ENCODE peak calls at places on chromosomes 1 and 21, in five cellular contexts. S is bronchial epithelial cell; A is pulmonary artery endothelial cell; V is neural crest cell; M is activated CD4-positive, alpha-beta T cell treated with anti-CD3 and anti-CD28 coated beads, Interleukin-2, amount 50 U/mL, for 1 hour. J is an unnamed sample.

GRCh38 chr1:19311503-19311930 is 427 bp downstream of the AKR7A2 start:
- DNase-seq in V (no peak), S (no peak), M (no peak), A (no peak), J (no peak)

GRCh38 chr1:42736152-42736551 is 3.9 kb downstream of the CLDN19 start:
- DNase-seq in M (no peak), S (peak; percentile 51), V (no peak), A (no peak), J (no peak)

GRCh38 chr1:84246228-84246627 is 55.3 kb upstream of the SAMD13 start:
- DNase-seq in S (no peak), V (no peak), M (no peak), A (no peak), J (no peak)

GRCh38 chr1:64677471-64677870 is 67.4 kb upstream of the RAVER2 start:
- DNase-seq in A (no peak), S (no peak), M (no peak), V (no peak), J (no peak)

GRCh38 chr1:11680270-11681070 is 478 bp downstream of the MAD2L2 start:
- DNase-seq in V (no peak), A (no peak), M (no peak), S (no peak), J (no peak)

GRCh38 chr1:42479621-42480020 is 16.5 kb downstream of the CCDC30 start:
- DNase-seq in M (no peak), S (peak; percentile 36), A (no peak), V (no peak), J (no peak)

GRCh38 chr1:14851775-14852174 is 253.3 kb downstream of the KAZN start:
- DNase-seq in A (no peak), V (no peak), S (no peak), M (no peak), J (no peak)

GRCh38 chr1:145999321-146000024 is 3.1 kb upstream of the TXNIP start:
- DNase-seq in A (no peak), S (no peak), V (no peak), M (peak; percentile 35), J (peak; percentile 54)

GRCh38 chr1:1300352-1300739 is 7.4 kb downstream of the ACAP3 start:
- DNase-seq in V (no peak), S (no peak), A (no peak), M (no peak), J (no peak)

GRCh38 chr1:247111636-247112478 is 7.7 kb upstream of the ZNF669 start:
- DNase-seq in M (no peak), A (no peak), S (no peak), V (peak; percentile 50), J (no peak)

GRCh38 chr1:184574588-184574987 is 180.1 kb downstream of the EDEM3 start:
- DNase-seq in V (no peak), M (no peak), A (no peak), S (no peak), J (no peak)

GRCh38 chr1:116334868-116335649 is 38.0 kb upstream of the ATP1A1 start:
- DNase-seq in M (no peak), V (no peak), S (no peak), A (no peak), J (no peak)

GRCh38 chr1:18414321-18414720 is 66.4 kb upstream of the KLHDC7A start:
- DNase-seq in V (no peak), S (no peak), M (no peak), A (no peak), J (no peak)

GRCh38 chr1:60228253-60228594 is 154.7 kb upstream of the C1orf87 start:
- DNase-seq in V (no peak), S (no peak), A (no peak), M (no peak), J (no peak)

GRCh38 chr1:10540277-10541005 is 65.7 kb downstream of the PEX14 start:
- DNase-seq in M (no peak), S (no peak), A (no peak), V (no peak), J (no peak)

GRCh38 chr1:47690341-47691244 is 252.7 kb downstream of the FOXD2 start:
- DNase-seq in M (no peak), S (no peak), V (no peak), A (no peak), J (no peak)

GRCh38 chr1:223129229-223129851 is 13.7 kb downstream of the TLR5 start:
- DNase-seq in S (no peak), V (peak; percentile 87), M (peak; percentile 60), A (no peak), J (peak; percentile 62)

GRCh38 chr1:67683736-67684525 is 1.1 kb upstream of the GADD45A start:
- DNase-seq in S (peak; percentile 96), M (no peak), A (no peak), V (no peak), J (no peak)

GRCh38 chr1:180898441-180899219 is 14.1 kb upstream of the KIAA1614 start:
- DNase-seq in S (no peak), M (no peak), V (no peak), A (no peak), J (no peak)

GRCh38 chr1:39711359-39712340 is 20.4 kb upstream of the HPCAL4 start:
- DNase-seq in S (no peak), V (no peak), A (no peak), M (no peak), J (no peak)

GRCh38 chr1:19654886-19655717 is 9.6 kb upstream of the HTR6 start:
- DNase-seq in S (no peak), M (no peak), A (no peak), V (no peak), J (no peak)

GRCh38 chr21:44456915-44457736 is 1.8 kb downstream of the LRRC3 start:
- DNase-seq in S (no peak), V (no peak), M (no peak), A (no peak), J (no peak)

GRCh38 chr1:43606624-43607023 is 43.3 kb upstream of the KDM4A start:
- DNase-seq in S (no peak), A (no peak), M (no peak), V (no peak), J (no peak)

GRCh38 chr21:17795084-17796036 is 23.8 kb downstream of the C21orf91 start:
- DNase-seq in S (no peak), A (no peak), V (no peak), M (no peak), J (no peak)

GRCh38 chr1:193325771-193326170 is 139.4 kb upstream of the B3GALT2 start:
- DNase-seq in V (no peak), S (no peak), M (no peak), A (no peak), J (no peak)

GRCh38 chr1:21022279-21023040 is 154.2 kb downstream of the EIF4G3 start:
- DNase-seq in S (peak; percentile 99), V (no peak), A (peak; percentile 98), M (no peak), J (peak; percentile 16)

GRCh38 chr1:83816836-83817235 is 182.1 kb downstream of the TTLL7 start:
- DNase-seq in V (no peak), S (no peak), M (no peak), A (no peak), J (no peak)

GRCh38 chr1:80251591-80251990 is 1245.1 kb upstream of the ADGRL4 start:
- DNase-seq in V (no peak), A (no peak), M (no peak), S (no peak), J (no peak)

GRCh38 chr1:212166296-212167039 is 118.7 kb upstream of the PPP2R5A start:
- DNase-seq in V (no peak), S (no peak), M (no peak), A (peak; percentile 50), J (no peak)

GRCh38 chr1:217534566-217534965 is 96.3 kb downstream of the GPATCH2 start:
- DNase-seq in M (no peak), V (no peak), A (no peak), S (peak; percentile 5), J (no peak)

GRCh38 chr1:209710098-209710497 is 5.5 kb downstream of the HSD11B1 start:
- DNase-seq in M (no peak), S (no peak), V (no peak), A (no peak), J (no peak)

GRCh38 chr1:168386949-168387586 is 106.4 kb downstream of the TBX19 start:
- DNase-seq in S (peak; percentile 87), A (no peak), M (peak; percentile 74), V (no peak), J (peak; percentile 58)

GRCh38 chr1:49864597-49864996 is 159.2 kb downstream of the AGBL4 start:
- DNase-seq in A (no peak), M (no peak), V (no peak), S (no peak), J (no peak)

GRCh38 chr1:45542591-45542990 is 8.0 kb upstream of the AKR1A1 start:
- DNase-seq in A (no peak), M (no peak), V (no peak), S (no peak), J (no peak)

GRCh38 chr1:209349372-209350324 is 233.9 kb upstream of the CAMK1G start:
- DNase-seq in A (no peak), V (no peak), M (no peak), S (no peak), J (no peak)

GRCh38 chr1:231162300-231162969 is 577 bp downstream of the TRIM67 start:
- DNase-seq in A (no peak), M (peak; percentile 14), V (peak; percentile 50), S (no peak), J (peak; percentile 8)